ENCODE peak calls at places on chromosomes 1 and 21, in five cellular contexts. One of them, this sample, is unnamed.

GRCh38 chr1:153945131-153945794 is 1.3 kb downstream of the DENND4B start:
- DNase-seq in lower lobe of right lung: peak; percentile 83
- DNase-seq in astrocyte: peak; percentile 53
- DNase-seq in tibial artery: peak; percentile 63
- DNase-seq in HCT116: no peak
- DNase-seq in this sample: no peak

GRCh38 chr1:110460253-110461220 is 9.6 kb downstream of the PROK1 start:
- DNase-seq in HCT116: peak; percentile 69
- DNase-seq in lower lobe of right lung: no peak
- DNase-seq in astrocyte: peak; percentile 39
- DNase-seq in tibial artery: peak; percentile 86
- DNase-seq in this sample: peak; percentile 50

GRCh38 chr1:210298296-210298695 is 30.4 kb upstream of the HHAT start:
- DNase-seq in HCT116: no peak
- DNase-seq in tibial artery: no peak
- DNase-seq in astrocyte: no peak
- DNase-seq in lower lobe of right lung: no peak
- DNase-seq in this sample: no peak

GRCh38 chr1:30895942-30896660 is 12.5 kb downstream of the SDC3 start:
- DNase-seq in HCT116: no peak
- DNase-seq in astrocyte: no peak
- DNase-seq in tibial artery: no peak
- DNase-seq in lower lobe of right lung: no peak
- DNase-seq in this sample: no peak

GRCh38 chr1:230068952-230069684 is 2.1 kb downstream of the GALNT2 start:
- DNase-seq in tibial artery: no peak
- DNase-seq in HCT116: no peak
- DNase-seq in lower lobe of right lung: no peak
- DNase-seq in astrocyte: no peak
- DNase-seq in this sample: no peak

GRCh38 chr1:244054924-244055263 is 3.8 kb downstream of the ZBTB18 start:
- DNase-seq in tibial artery: no peak
- DNase-seq in HCT116: no peak
- DNase-seq in lower lobe of right lung: no peak
- DNase-seq in astrocyte: no peak
- DNase-seq in this sample: no peak

GRCh38 chr1:63984891-63985290 is 211.1 kb downstream of the ROR1 start:
- DNase-seq in tibial artery: no peak
- DNase-seq in HCT116: no peak
- DNase-seq in lower lobe of right lung: no peak
- DNase-seq in astrocyte: no peak
- DNase-seq in this sample: no peak

GRCh38 chr1:26038477-26038876 is 7.4 kb downstream of the SLC30A2 start:
- DNase-seq in astrocyte: no peak
- DNase-seq in HCT116: no peak
- DNase-seq in lower lobe of right lung: no peak
- DNase-seq in tibial artery: no peak
- DNase-seq in this sample: no peak

GRCh38 chr1:166925791-166926483 is 49.4 kb downstream of the ILDR2 start:
- DNase-seq in tibial artery: no peak
- DNase-seq in astrocyte: peak; percentile 88
- DNase-seq in lower lobe of right lung: no peak
- DNase-seq in HCT116: no peak
- DNase-seq in this sample: no peak

GRCh38 chr1:36225298-36225899 is 1.2 kb downstream of the THRAP3 start:
- DNase-seq in tibial artery: no peak
- DNase-seq in lower lobe of right lung: no peak
- DNase-seq in astrocyte: no peak
- DNase-seq in HCT116: no peak
- DNase-seq in this sample: no peak

GRCh38 chr1:85463666-85464496 is 1.1 kb downstream of the DDAH1 start:
- DNase-seq in lower lobe of right lung: no peak
- DNase-seq in HCT116: no peak
- DNase-seq in astrocyte: peak; percentile 18
- DNase-seq in tibial artery: no peak
- DNase-seq in this sample: no peak

GRCh38 chr1:188402986-188403385 is 1574.2 kb downstream of the PLA2G4A start:
- DNase-seq in HCT116: no peak
- DNase-seq in tibial artery: no peak
- DNase-seq in astrocyte: no peak
- DNase-seq in lower lobe of right lung: no peak
- DNase-seq in this sample: no peak

GRCh38 chr1:116415699-116416533 is 42.9 kb downstream of the ATP1A1 start:
- DNase-seq in lower lobe of right lung: no peak
- DNase-seq in tibial artery: no peak
- DNase-seq in HCT116: no peak
- DNase-seq in astrocyte: no peak
- DNase-seq in this sample: no peak

GRCh38 chr21:35428489-35428888 is 379.4 kb upstream of the RUNX1 start:
- DNase-seq in HCT116: no peak
- DNase-seq in tibial artery: peak; percentile 39
- DNase-seq in lower lobe of right lung: peak; percentile 61
- DNase-seq in astrocyte: peak; percentile 29
- DNase-seq in this sample: no peak

GRCh38 chr1:10692401-10693021 is 103.9 kb downstream of the CASZ1 start:
- DNase-seq in tibial artery: no peak
- DNase-seq in astrocyte: no peak
- DNase-seq in HCT116: peak; percentile 19
- DNase-seq in lower lobe of right lung: peak; percentile 79
- DNase-seq in this sample: no peak

DNA sequence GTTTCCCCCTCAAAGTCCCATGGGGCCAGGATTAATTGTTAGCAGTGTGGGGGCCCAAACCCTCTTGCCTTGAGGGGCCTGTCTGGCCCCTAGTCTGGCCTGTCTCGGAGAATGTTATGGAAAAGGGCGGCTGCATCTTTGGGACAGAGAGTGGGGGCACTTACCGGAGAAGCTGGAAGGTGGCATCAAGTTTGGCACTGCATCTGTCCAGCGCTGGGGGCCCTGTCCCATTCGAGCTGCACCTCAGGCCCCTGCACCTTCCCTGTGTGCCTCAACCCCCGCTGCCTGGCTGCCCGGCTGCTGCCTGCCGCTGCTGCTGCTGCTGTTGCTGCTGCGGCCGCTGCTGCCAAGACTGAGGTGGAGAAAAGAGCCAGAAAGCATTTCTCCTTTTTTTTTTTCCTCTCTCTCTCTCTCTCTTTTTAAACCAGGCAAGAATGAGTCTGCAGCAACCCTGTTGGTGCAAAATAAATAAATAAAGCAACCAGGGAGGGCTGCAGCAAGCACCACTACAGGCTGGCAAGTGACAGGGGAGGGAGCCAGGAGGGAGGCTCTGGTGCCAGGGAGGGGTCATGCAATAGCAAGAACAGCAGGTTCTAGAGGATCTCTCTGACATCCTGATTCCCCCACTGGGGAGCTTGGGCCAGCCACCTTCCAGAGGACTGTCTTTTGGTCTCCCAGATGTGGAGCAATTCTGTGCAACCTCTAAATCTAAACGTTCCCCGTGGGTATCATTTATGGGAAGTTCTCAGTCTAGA is at the start of gene LINGO4:
- DNase-seq in lower lobe of right lung: no peak
- DNase-seq in HCT116: no peak
- DNase-seq in tibial artery: no peak
- DNase-seq in astrocyte: no peak
- DNase-seq in this sample: no peak
- H3K27me3 ChIP-seq in lower lobe of right lung: no peaks in the 10 kb centered on the region
- H3K27me3 ChIP-seq in HCT116: peaks cover 30% of the 10 kb centered on the region
- H3K27me3 ChIP-seq in tibial artery: no peaks in the 10 kb centered on the region
- H3K27me3 ChIP-seq in astrocyte: peaks cover 71% of the 10 kb centered on the region
- H3K27me3 ChIP-seq in this sample: peaks cover 64% of the 10 kb centered on the region

DNA sequence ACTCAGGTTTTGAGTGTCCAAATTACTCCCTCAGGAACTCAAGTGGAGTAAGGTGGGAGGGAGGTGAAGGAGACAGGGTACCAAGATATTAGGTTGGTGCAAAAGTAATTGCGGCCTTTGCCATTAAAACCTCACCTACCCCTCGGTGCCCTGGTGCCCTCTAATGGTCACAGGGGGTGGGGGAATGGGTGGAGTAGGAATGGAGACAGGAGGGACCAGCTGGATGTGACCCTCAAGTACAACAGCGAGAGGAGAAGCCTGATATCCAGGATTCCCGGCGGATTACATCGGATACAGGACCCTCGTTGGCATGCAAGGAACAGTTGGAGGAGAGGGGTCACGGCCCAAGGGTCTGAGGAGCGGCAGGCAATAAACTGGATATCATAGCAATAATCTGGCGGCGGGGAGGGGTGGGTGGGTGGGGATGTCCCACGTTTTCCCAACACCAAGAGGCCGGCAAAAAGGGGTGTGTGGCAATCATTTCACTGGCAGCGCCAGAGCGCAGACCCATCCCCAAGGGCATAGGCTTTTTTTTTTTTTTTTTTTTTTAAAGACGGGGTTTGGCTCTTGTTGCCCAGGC is 4.3 kb upstream of the ZBTB7B start:
- DNase-seq in tibial artery: no peak
- DNase-seq in astrocyte: no peak
- DNase-seq in lower lobe of right lung: no peak
- DNase-seq in HCT116: no peak
- DNase-seq in this sample: no peak
- TF ChIP-seq CTCF in tibial artery: no peak
- TF ChIP-seq CTCF in astrocyte: no peak
- TF ChIP-seq CTCF in lower lobe of right lung: no peak
- TF ChIP-seq CTCF in HCT116: no peak
- TF ChIP-seq CTCF in this sample: no peak

DNA sequence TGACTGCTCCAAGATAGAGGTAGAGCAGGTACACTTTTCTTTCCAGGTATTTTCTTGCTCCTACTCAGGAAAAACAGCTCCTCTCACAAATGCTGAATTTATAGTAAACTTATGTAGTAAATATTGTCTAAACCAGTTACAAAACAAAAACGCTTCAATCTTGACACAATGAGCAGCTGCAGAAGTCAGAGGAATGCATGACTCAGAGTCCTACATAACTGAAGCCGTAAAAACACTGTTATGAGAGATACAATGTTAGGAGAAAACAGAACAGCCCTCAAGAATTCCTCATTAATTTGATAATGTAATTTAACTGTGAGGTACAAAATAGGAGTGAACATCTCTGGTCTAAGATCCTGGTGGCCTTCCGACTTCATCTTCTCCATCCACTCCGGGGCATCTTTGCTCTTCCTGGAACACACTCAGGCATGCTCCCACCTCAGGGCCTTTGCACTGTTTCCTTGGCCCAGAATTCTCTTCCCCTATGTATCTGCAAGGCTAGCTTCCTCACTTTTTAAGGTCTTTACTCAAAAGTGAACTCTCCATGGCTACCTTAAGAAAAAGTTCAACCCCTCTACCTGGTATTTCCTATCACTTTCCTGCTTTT is 138.5 kb downstream of the SLC45A1 start:
- DNase-seq in lower lobe of right lung: no peak
- DNase-seq in astrocyte: peak; percentile 80
- DNase-seq in HCT116: no peak
- DNase-seq in tibial artery: no peak
- DNase-seq in this sample: no peak
- H3K27ac ChIP-seq in lower lobe of right lung: peak overlapping the region; percentile 63
- H3K27ac ChIP-seq in astrocyte: peak overlapping the region; percentile 53
- H3K27ac ChIP-seq in HCT116: no peak overlapping the region
- H3K27ac ChIP-seq in tibial artery: peak overlapping the region; percentile 39
- H3K27ac ChIP-seq in this sample: peak overlapping the region; percentile 81

DNA sequence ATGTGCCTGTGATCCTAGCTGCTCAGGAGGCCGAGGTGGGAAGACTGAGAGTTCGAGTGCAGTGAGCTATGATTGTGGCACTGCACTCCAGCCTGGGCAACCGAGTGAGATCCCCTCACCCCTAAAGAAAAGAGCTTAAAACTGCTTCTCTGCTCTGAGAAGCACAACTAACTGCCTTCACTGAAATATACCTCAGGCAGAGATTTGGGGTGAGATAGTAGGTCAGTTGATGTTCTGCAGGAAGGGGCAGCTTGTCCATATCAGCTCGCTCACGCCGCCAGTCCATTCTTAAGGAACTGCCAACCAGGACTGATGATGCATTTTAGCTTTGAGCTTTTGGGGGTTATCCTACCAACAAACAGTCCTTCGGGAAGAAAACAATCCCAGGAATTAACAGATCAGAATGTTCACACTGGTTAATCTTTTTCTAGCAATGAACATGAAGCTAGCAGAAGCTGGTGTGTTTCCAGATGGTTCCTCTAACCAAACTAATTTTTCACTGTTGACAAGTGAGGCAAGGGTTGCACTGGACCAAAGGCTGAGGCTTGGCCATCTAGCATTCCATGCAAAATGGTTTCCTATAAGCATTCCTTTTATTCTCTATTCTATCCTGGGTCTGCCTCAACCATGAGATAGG is 31.6 kb downstream of the LHX4 start:
- DNase-seq in HCT116: no peak
- DNase-seq in astrocyte: peak; percentile 71
- DNase-seq in tibial artery: no peak
- DNase-seq in lower lobe of right lung: no peak
- DNase-seq in this sample: no peak
- H3K27me3 ChIP-seq in HCT116: no peaks in the 10 kb centered on the region
- H3K27me3 ChIP-seq in astrocyte: no peaks in the 10 kb centered on the region
- H3K27me3 ChIP-seq in tibial artery: no peaks in the 10 kb centered on the region
- H3K27me3 ChIP-seq in lower lobe of right lung: peaks cover 48% of the 10 kb centered on the region
- H3K27me3 ChIP-seq in this sample: peaks cover 7% of the 10 kb centered on the region

DNA sequence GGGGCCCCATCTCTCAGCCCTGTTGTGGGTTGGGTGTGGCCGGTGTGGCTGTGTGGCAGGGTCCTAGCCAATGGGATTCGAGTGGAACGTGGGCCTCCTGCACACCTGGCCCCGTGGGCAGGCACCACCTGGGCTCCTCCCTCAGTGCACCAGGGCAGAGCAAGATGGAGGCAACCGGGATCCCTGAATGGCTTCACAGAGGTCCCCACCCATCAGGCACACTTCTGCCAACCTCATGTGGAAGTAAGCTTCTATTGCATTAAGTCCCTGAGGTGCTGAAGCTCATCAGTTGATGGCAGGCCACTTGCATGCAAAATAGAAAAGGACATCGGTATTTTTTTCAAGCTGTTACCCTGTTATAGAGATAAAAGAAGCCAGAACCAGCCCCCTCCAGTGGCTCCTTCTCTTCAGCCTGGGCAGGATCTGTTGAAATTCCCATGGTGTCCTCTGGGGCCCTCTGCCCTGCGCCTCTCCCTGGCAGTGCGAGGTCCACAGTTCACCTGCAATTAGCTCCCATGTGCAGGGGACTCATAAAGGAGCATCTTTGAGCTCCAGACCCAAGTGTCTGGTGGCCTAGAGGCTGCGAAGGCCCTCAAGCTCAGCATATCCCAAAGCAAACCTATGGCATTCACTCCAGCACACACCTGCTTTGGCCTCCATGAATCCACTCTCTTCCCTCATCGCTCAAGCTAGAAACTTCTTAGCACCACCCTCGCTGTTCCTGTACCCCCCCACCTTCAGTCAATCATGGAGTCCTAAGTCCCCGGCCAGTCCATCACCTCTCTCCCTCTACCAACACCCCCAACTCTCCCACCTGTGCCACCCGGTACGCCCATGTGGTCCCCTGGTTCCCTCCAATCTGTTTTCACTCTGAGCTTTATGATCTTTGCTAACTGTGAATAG is 2.1 kb upstream of the SLC45A1 start:
- DNase-seq in astrocyte: no peak
- DNase-seq in HCT116: no peak
- DNase-seq in lower lobe of right lung: no peak
- DNase-seq in tibial artery: no peak
- DNase-seq in this sample: no peak
- TF ChIP-seq CTCF in astrocyte: peak; percentile 20
- TF ChIP-seq CTCF in HCT116: no peak
- TF ChIP-seq CTCF in lower lobe of right lung: no peak
- TF ChIP-seq CTCF in tibial artery: no peak
- TF ChIP-seq CTCF in this sample: peak; percentile 39